ENCODE peak calls at places on chromosome 12, in seven cellular contexts. F, S, P, T, J, X and B are unnamed samples.

GRCh38 chr12:38163442-38163801 is 153.2 kb upstream of the ALG10B start:
- DNase-seq in T (no peak), X (no peak), P (no peak), F (no peak), J (no peak), S (no peak), B (no peak)

GRCh38 chr12:123996581-123996980 is 23.6 kb downstream of the ZNF664 start:
- DNase-seq in X (no peak), P (no peak), J (no peak), T (no peak), F (no peak), S (no peak), B (no peak)

GRCh38 chr12:95674631-95675030 is 115.9 kb downstream of the NTN4 start:
- DNase-seq in J (peak; percentile 81), P (no peak), X (peak; percentile 57), T (no peak), F (no peak), S (no peak), B (no peak)

GRCh38 chr12:93127107-93127560 is 198.0 kb upstream of the EEA1 start:
- DNase-seq in P (no peak), T (no peak), F (no peak), X (no peak), S (no peak), J (no peak), B (no peak)

GRCh38 chr12:4366090-4366489 is 13.4 kb downstream of the FGF23 start:
- DNase-seq in J (no peak), F (no peak), T (no peak), S (no peak), P (no peak), X (no peak), B (no peak)

GRCh38 chr12:127767631-127768030 is 499.3 kb upstream of the TMEM132C start:
- DNase-seq in F (no peak), P (no peak), X (no peak), T (no peak), S (no peak), J (no peak), B (no peak)

GRCh38 chr12:51884676-51885229 is 3.1 kb upstream of the ANKRD33 start:
- DNase-seq in S (no peak), P (peak; percentile 78), J (no peak), T (no peak), F (no peak), X (no peak), B (no peak)

GRCh38 chr12:16604853-16605252 is 1.1 kb downstream of the LMO3 start:
- DNase-seq in T (no peak), S (no peak), P (no peak), F (no peak), X (no peak), J (no peak), B (no peak)

GRCh38 chr12:14849664-14850063 is 6.3 kb upstream of the ART4 start:
- DNase-seq in X (peak; percentile 23), P (no peak), S (no peak), J (no peak), T (no peak), F (no peak), B (no peak)

GRCh38 chr12:58502236-58502635 is 418.1 kb downstream of the LRIG3 start:
- DNase-seq in J (no peak), T (no peak), F (no peak), P (no peak), S (no peak), X (no peak), B (no peak)

GRCh38 chr12:67920432-67920831 is 68.8 kb upstream of the IFNG-AS1 start:
- DNase-seq in F (no peak), S (no peak), P (no peak), T (no peak), J (no peak), X (no peak), B (no peak)

GRCh38 chr12:114767081-114767480 is 83.1 kb upstream of the TBX3 start:
- DNase-seq in T (no peak), S (no peak), X (no peak), J (no peak), P (no peak), F (no peak), B (no peak)

GRCh38 chr12:50425859-50426258 is 25.2 kb downstream of the LARP4 start:
- DNase-seq in F (no peak), P (no peak), X (no peak), T (no peak), S (no peak), J (no peak), B (no peak)

GRCh38 chr12:110104188-110104969 is 19.8 kb upstream of the IFT81 start:
- DNase-seq in J (peak; percentile 35), S (no peak), P (no peak), X (no peak), T (no peak), F (no peak), B (no peak)

GRCh38 chr12:110109037-110109836 is 14.9 kb upstream of the IFT81 start:
- DNase-seq in J (peak; percentile 100), P (peak; percentile 100), T (no peak), S (peak; percentile 91), X (peak; percentile 69), F (no peak), B (no peak)

GRCh38 chr12:113221997-113222729 is 899 bp downstream of the TPCN1 start:
- DNase-seq in X (no peak), P (no peak), T (no peak), F (peak; percentile 45), S (no peak), J (no peak), B (no peak)

GRCh38 chr12:72072613-72073212 is 134.1 kb downstream of the TPH2 start:
- DNase-seq in P (no peak), J (no peak), S (no peak), T (no peak), F (no peak), X (no peak), B (no peak)

GRCh38 chr12:62983594-62983993 is 48.6 kb upstream of the PPM1H start:
- DNase-seq in T (no peak), F (peak; percentile 37), S (no peak), J (no peak), P (peak; percentile 29), X (no peak), B (peak; percentile 23)

GRCh38 chr12:70427611-70428010 is 61.5 kb downstream of the KCNMB4 start:
- DNase-seq in T (no peak), S (no peak), J (no peak), F (no peak), P (no peak), X (no peak), B (no peak)

GRCh38 chr12:53290661-53291060 is 4.7 kb upstream of the PFDN5 start:
- DNase-seq in J (no peak), S (no peak), P (no peak), X (no peak), F (no peak), T (no peak), B (no peak)

GRCh38 chr12:2813573-2814185 is 1.2 kb downstream of the ITFG2 start:
- DNase-seq in T (peak; percentile 34), P (peak; percentile 78), S (peak; percentile 34), J (no peak), X (peak; percentile 37), F (peak; percentile 77), B (peak; percentile 68)

GRCh38 chr12:124742111-124742510 is 121.6 kb downstream of the SCARB1 start:
- DNase-seq in J (no peak), F (no peak), T (no peak), S (no peak), X (no peak), P (no peak), B (no peak)

GRCh38 chr12:53267309-53268008 is 640 bp upstream of the ESPL1 start:
- DNase-seq in T (no peak), P (peak; percentile 38), S (no peak), J (no peak), X (no peak), F (no peak), B (no peak)

GRCh38 chr12:111840831-111841230 is 1.2 kb upstream of the MAPKAPK5 start:
- DNase-seq in J (no peak), X (no peak), S (peak; percentile 8), F (no peak), P (no peak), T (no peak), B (no peak)
- H3K4me3 ChIP-seq in J (peak overlapping the region; percentile 87), X (peak overlapping the region; percentile 95), S (peak overlapping the region; percentile 80), F (peak overlapping the region; percentile 74), P (peak overlapping the region; percentile 71), T (peak overlapping the region; percentile 100), B (peak overlapping the region; percentile 85)

GRCh38 chr12:106141452-106141851 is 2.7 kb upstream of the NUAK1 start:
- DNase-seq in T (no peak), F (no peak), P (no peak), X (no peak), J (no peak), S (no peak), B (no peak)

GRCh38 chr12:106139422-106140141 is 828 bp upstream of the NUAK1 start:
- DNase-seq in J (no peak), X (peak; percentile 79), S (peak; percentile 58), P (peak; percentile 89), T (no peak), F (peak; percentile 9), B (no peak)

GRCh38 chr12:106138646-106139421 is at the start of gene NUAK1:
- DNase-seq in S (peak; percentile 37), T (no peak), F (no peak), J (no peak), P (peak; percentile 79), X (peak; percentile 83), B (no peak)

GRCh38 chr12:106141003-106141402 is 2.2 kb upstream of the NUAK1 start:
- DNase-seq in J (no peak), X (no peak), F (no peak), S (no peak), T (no peak), P (no peak), B (no peak)

GRCh38 chr12:106140223-106140986 is 1.7 kb upstream of the NUAK1 start:
- DNase-seq in S (no peak), J (no peak), P (no peak), T (no peak), X (no peak), F (no peak), B (no peak)
- H3K4me3 ChIP-seq in S (no peak overlapping the region), J (peak overlapping the region; percentile 74), P (peak overlapping the region; percentile 83), T (no peak overlapping the region), X (peak overlapping the region; percentile 82), F (no peak overlapping the region), B (no peak overlapping the region)

DNA sequence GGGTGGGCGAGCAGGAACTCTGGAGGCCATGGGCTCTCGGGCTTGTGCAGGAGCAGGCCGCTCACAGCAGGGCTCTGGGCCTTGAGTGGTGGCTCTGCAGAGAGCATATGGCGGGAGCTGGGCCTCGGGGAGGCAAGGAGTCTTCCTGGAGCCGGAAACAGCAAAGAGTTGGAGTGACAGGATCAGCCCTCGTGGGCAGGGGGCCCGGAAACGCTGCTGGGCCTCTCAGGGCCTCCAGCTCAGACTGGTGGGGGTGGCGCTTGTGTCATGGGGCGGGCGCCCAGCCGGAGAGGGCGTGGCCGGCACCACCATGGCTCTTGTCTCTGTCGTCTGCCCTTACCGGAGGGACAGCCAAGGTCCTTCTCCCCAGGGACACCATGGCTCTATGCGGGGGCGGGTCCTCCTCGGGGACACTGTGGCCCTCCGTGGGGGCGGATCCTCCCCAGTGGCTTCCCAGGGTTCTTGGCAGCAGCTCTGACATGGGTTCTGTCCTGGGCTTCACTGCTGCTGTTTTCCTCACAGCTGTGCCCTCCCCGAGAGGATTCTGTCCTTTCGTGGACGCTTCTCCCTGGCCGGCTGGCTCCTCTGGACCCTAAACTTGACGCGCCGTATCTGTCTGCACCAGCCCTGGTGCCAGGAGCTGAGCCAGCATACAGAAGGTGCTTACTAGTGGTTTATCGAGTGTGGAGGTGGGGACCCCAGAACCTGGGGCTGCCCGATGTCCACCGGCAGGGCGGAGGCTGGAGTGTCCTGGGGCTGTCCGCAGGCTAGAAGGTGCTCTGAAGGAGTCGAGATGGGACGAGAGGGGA is 17.0 kb downstream of the FBRSL1 start:
- DNase-seq in S (peak; percentile 75), X (peak; percentile 91), F (no peak), P (no peak), T (peak; percentile 65), J (peak; percentile 35), B (no peak)
- H3K4me3 ChIP-seq in S (no peak overlapping the region), X (peak overlapping the region; percentile 43), F (no peak overlapping the region), P (no peak overlapping the region), T (no peak overlapping the region), J (peak overlapping the region; percentile 13), B (no peak overlapping the region)

GRCh38 chr12:60123443-60124000 is 527.7 kb downstream of the SLC16A7 start:
- DNase-seq in T (no peak), P (no peak), F (no peak), S (no peak), J (peak; percentile 16), X (no peak), B (no peak)
- H3K4me3 ChIP-seq in T (no peak overlapping the region), P (no peak overlapping the region), F (no peak overlapping the region), S (no peak overlapping the region), J (no peak overlapping the region), X (no peak overlapping the region), B (no peak overlapping the region)